ENCODE peak calls at places on chromosome 15, in five cellular contexts. One of them, this sample, is unnamed.

GRCh38 chr15:27398631-27399030 is 427.6 kb downstream of the GABRG3 start:
- DNase-seq in H1: no peak
- DNase-seq in H9: no peak
- DNase-seq in mesenchymal stem cell: no peak
- DNase-seq in trophoblast cell: no peak
- DNase-seq in this sample: no peak

GRCh38 chr15:72474912-72475601 is 927 bp downstream of the ARIH1 start:
- DNase-seq in H1: peak; percentile 21
- DNase-seq in H9: peak; percentile 70
- DNase-seq in mesenchymal stem cell: peak; percentile 81
- DNase-seq in trophoblast cell: peak; percentile 58
- DNase-seq in this sample: peak; percentile 56

GRCh38 chr15:101389362-101389761 is 94.3 kb upstream of the SNRPA1 start:
- DNase-seq in H1: no peak
- DNase-seq in H9: no peak
- DNase-seq in mesenchymal stem cell: no peak
- DNase-seq in trophoblast cell: no peak
- DNase-seq in this sample: no peak

GRCh38 chr15:63610209-63610841 is 13.1 kb downstream of the FBXL22 start:
- DNase-seq in H1: peak; percentile 43
- DNase-seq in H9: peak; percentile 83
- DNase-seq in mesenchymal stem cell: peak; percentile 92
- DNase-seq in trophoblast cell: peak; percentile 81
- DNase-seq in this sample: peak; percentile 68

GRCh38 chr15:79283252-79284048 is 928 bp downstream of the ANKRD34C start:
- DNase-seq in H1: no peak
- DNase-seq in H9: peak; percentile 80
- DNase-seq in mesenchymal stem cell: peak; percentile 58
- DNase-seq in trophoblast cell: peak; percentile 74
- DNase-seq in this sample: peak; percentile 73

GRCh38 chr15:60421544-60421943 is 23.8 kb upstream of the ANXA2 start:
- DNase-seq in H1: no peak
- DNase-seq in H9: no peak
- DNase-seq in mesenchymal stem cell: peak; percentile 63
- DNase-seq in trophoblast cell: no peak
- DNase-seq in this sample: no peak

GRCh38 chr15:73264881-73265280 is 103.9 kb downstream of the HCN4 start:
- DNase-seq in H1: no peak
- DNase-seq in H9: no peak
- DNase-seq in mesenchymal stem cell: no peak
- DNase-seq in trophoblast cell: no peak
- DNase-seq in this sample: no peak

GRCh38 chr15:79065744-79066376 is 24.7 kb downstream of the RASGRF1 start:
- DNase-seq in H1: no peak
- DNase-seq in H9: no peak
- DNase-seq in mesenchymal stem cell: no peak
- DNase-seq in trophoblast cell: peak; percentile 68
- DNase-seq in this sample: no peak

GRCh38 chr15:41961014-41961518 is 11.3 kb downstream of the EHD4 start:
- DNase-seq in H1: no peak
- DNase-seq in H9: no peak
- DNase-seq in mesenchymal stem cell: no peak
- DNase-seq in trophoblast cell: no peak
- DNase-seq in this sample: no peak

GRCh38 chr15:32657198-32657886 is 15.8 kb downstream of the SCG5 start:
- DNase-seq in H1: no peak
- DNase-seq in H9: no peak
- DNase-seq in mesenchymal stem cell: no peak
- DNase-seq in trophoblast cell: no peak
- DNase-seq in this sample: no peak

GRCh38 chr15:62844564-62845235 is 197.8 kb upstream of the TPM1 start:
- DNase-seq in H1: no peak
- DNase-seq in H9: no peak
- DNase-seq in mesenchymal stem cell: no peak
- DNase-seq in trophoblast cell: peak; percentile 23
- DNase-seq in this sample: no peak

GRCh38 chr15:92069308-92070244 is 216.1 kb downstream of the SLCO3A1 start:
- DNase-seq in H1: no peak
- DNase-seq in H9: no peak
- DNase-seq in mesenchymal stem cell: peak; percentile 34
- DNase-seq in trophoblast cell: peak; percentile 55
- DNase-seq in this sample: no peak

GRCh38 chr15:62495670-62496328 is 330.7 kb upstream of the C2CD4B start:
- DNase-seq in H1: no peak
- DNase-seq in H9: no peak
- DNase-seq in mesenchymal stem cell: peak; percentile 97
- DNase-seq in trophoblast cell: peak; percentile 87
- DNase-seq in this sample: no peak

DNA sequence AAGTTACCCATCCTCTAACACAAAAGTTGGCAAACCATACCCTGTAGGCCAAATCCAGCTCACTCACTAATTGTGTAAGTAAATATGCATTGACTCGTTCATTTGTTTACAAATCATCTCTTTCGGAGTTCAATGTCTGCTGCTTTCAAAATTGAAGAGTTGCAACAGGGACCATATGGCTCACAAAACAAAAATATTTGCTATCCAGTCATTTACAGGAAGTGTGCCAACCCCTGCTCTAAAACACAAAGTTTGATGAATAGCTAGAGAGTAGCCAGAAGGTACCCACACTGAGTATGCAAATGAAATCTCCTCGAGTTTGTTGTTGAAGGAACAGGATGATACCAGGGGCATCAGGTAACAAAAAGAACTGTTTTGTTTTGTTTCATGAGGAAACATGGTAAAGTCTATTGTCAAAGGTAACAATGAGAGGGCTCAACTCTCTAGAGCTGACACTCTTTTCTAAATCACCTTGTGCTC is 236.2 kb upstream of the THBS1 start:
- DNase-seq in H1: no peak
- DNase-seq in H9: no peak
- DNase-seq in mesenchymal stem cell: peak; percentile 24
- DNase-seq in trophoblast cell: no peak
- DNase-seq in this sample: no peak
- H2BK12ac ChIP-seq in H1: no peak overlapping the region
- H2BK12ac ChIP-seq in H9: no peak overlapping the region
- H2BK12ac ChIP-seq in mesenchymal stem cell: no peak overlapping the region
- H2BK12ac ChIP-seq in trophoblast cell: no peak overlapping the region
- H2BK12ac ChIP-seq in this sample: no peak overlapping the region

GRCh38 chr15:90099072-90099867 is 3.0 kb downstream of the IDH2 start:
- DNase-seq in H1: no peak
- DNase-seq in H9: no peak
- DNase-seq in mesenchymal stem cell: no peak
- DNase-seq in trophoblast cell: no peak
- DNase-seq in this sample: no peak
- H3K9ac ChIP-seq in H1: no peak overlapping the region
- H3K9ac ChIP-seq in H9: no peak overlapping the region
- H3K9ac ChIP-seq in mesenchymal stem cell: no peak overlapping the region
- H3K9ac ChIP-seq in trophoblast cell: no peak overlapping the region
- H3K9ac ChIP-seq in this sample: no peak overlapping the region

GRCh38 chr15:80800067-80800466 is 20.9 kb downstream of the CEMIP start:
- DNase-seq in H1: no peak
- DNase-seq in H9: no peak
- DNase-seq in mesenchymal stem cell: no peak
- DNase-seq in trophoblast cell: no peak
- DNase-seq in this sample: no peak

GRCh38 chr15:80801891-80802680 is 22.9 kb downstream of the CEMIP start:
- DNase-seq in H1: no peak
- DNase-seq in H9: no peak
- DNase-seq in mesenchymal stem cell: no peak
- DNase-seq in trophoblast cell: no peak
- DNase-seq in this sample: no peak

GRCh38 chr15:80798911-80799310 is 19.7 kb downstream of the CEMIP start:
- DNase-seq in H1: no peak
- DNase-seq in H9: no peak
- DNase-seq in mesenchymal stem cell: no peak
- DNase-seq in trophoblast cell: no peak
- DNase-seq in this sample: no peak

GRCh38 chr15:80804970-80805495 is 25.9 kb downstream of the CEMIP start:
- DNase-seq in H1: no peak
- DNase-seq in H9: no peak
- DNase-seq in mesenchymal stem cell: no peak
- DNase-seq in trophoblast cell: no peak
- DNase-seq in this sample: no peak

GRCh38 chr15:80803580-80804525 is 24.7 kb downstream of the CEMIP start:
- DNase-seq in H1: no peak
- DNase-seq in H9: no peak
- DNase-seq in mesenchymal stem cell: no peak
- DNase-seq in trophoblast cell: no peak
- DNase-seq in this sample: no peak
- H2BK12ac ChIP-seq in H1: no peak overlapping the region
- H2BK12ac ChIP-seq in H9: no peak overlapping the region
- H2BK12ac ChIP-seq in mesenchymal stem cell: no peak overlapping the region
- H2BK12ac ChIP-seq in trophoblast cell: peak overlapping the region; percentile 16
- H2BK12ac ChIP-seq in this sample: no peak overlapping the region

DNA sequence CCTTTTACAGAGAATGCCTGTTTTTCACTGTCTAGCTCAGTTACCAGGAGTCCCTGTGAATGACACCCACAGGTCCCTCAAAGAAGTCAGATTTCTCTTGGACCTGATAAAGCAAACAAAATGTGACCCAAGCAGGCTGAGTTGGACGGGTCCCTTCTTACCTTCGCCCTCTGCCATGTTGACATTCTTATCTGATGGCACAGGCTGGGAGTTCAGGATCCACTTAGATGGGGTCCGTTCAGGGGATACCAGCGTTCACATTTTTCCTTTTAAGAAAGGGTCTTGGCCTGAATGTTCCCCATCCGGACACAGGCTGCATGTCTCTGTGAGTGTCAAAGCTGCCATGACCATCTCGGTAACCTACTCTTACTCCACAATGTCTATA is 179.0 kb downstream of the THSD4 start:
- DNase-seq in H1: no peak
- DNase-seq in H9: no peak
- DNase-seq in mesenchymal stem cell: no peak
- DNase-seq in trophoblast cell: no peak
- DNase-seq in this sample: no peak
- H3K9ac ChIP-seq in H1: no peak overlapping the region
- H3K9ac ChIP-seq in H9: no peak overlapping the region
- H3K9ac ChIP-seq in mesenchymal stem cell: peak overlapping the region; percentile 13
- H3K9ac ChIP-seq in trophoblast cell: no peak overlapping the region
- H3K9ac ChIP-seq in this sample: no peak overlapping the region

GRCh38 chr15:39130556-39131379 is 450.1 kb upstream of the THBS1 start:
- DNase-seq in H1: no peak
- DNase-seq in H9: no peak
- DNase-seq in mesenchymal stem cell: peak; percentile 63
- DNase-seq in trophoblast cell: peak; percentile 43
- DNase-seq in this sample: no peak

GRCh38 chr15:39133201-39133600 is 447.7 kb upstream of the THBS1 start:
- DNase-seq in H1: no peak
- DNase-seq in H9: no peak
- DNase-seq in mesenchymal stem cell: peak; percentile 97
- DNase-seq in trophoblast cell: peak; percentile 92
- DNase-seq in this sample: no peak

GRCh38 chr15:39134282-39134681 is 446.6 kb upstream of the THBS1 start:
- DNase-seq in H1: no peak
- DNase-seq in H9: no peak
- DNase-seq in mesenchymal stem cell: no peak
- DNase-seq in trophoblast cell: no peak
- DNase-seq in this sample: no peak

GRCh38 chr15:39132071-39132470 is 448.8 kb upstream of the THBS1 start:
- DNase-seq in H1: no peak
- DNase-seq in H9: no peak
- DNase-seq in mesenchymal stem cell: peak; percentile 56
- DNase-seq in trophoblast cell: peak; percentile 97
- DNase-seq in this sample: no peak

GRCh38 chr15:39131605-39132004 is 449.3 kb upstream of the THBS1 start:
- DNase-seq in H1: no peak
- DNase-seq in H9: no peak
- DNase-seq in mesenchymal stem cell: peak; percentile 72
- DNase-seq in trophoblast cell: peak; percentile 86
- DNase-seq in this sample: no peak
- H2BK12ac ChIP-seq in H1: no peak overlapping the region
- H2BK12ac ChIP-seq in H9: no peak overlapping the region
- H2BK12ac ChIP-seq in mesenchymal stem cell: no peak overlapping the region
- H2BK12ac ChIP-seq in trophoblast cell: no peak overlapping the region
- H2BK12ac ChIP-seq in this sample: no peak overlapping the region

DNA sequence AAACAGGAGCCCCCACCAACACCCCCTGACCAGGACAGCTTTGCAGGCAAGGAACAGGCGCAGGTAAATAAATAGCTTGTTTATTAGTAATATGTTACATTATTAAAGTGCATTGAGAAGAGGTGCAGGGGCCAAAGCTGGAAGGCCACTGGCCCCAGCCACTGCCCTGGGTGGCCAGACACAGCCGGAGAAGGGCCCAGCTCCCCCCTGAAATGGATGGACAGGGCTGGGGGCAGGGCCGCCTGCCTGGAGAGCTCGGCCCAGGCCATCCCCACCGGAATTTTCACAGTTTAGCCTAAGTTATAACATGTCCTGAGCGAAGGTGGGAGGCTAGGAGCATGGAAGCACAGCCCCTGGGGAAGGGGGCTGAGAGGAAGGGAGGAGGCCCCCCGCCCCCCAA is 24.5 kb downstream of the SEMA7A start:
- DNase-seq in H1: no peak
- DNase-seq in H9: no peak
- DNase-seq in mesenchymal stem cell: no peak
- DNase-seq in trophoblast cell: no peak
- DNase-seq in this sample: no peak
- H3K9ac ChIP-seq in H1: no peak overlapping the region
- H3K9ac ChIP-seq in H9: no peak overlapping the region
- H3K9ac ChIP-seq in mesenchymal stem cell: peak overlapping the region; percentile 38
- H3K9ac ChIP-seq in trophoblast cell: no peak overlapping the region
- H3K9ac ChIP-seq in this sample: no peak overlapping the region

DNA sequence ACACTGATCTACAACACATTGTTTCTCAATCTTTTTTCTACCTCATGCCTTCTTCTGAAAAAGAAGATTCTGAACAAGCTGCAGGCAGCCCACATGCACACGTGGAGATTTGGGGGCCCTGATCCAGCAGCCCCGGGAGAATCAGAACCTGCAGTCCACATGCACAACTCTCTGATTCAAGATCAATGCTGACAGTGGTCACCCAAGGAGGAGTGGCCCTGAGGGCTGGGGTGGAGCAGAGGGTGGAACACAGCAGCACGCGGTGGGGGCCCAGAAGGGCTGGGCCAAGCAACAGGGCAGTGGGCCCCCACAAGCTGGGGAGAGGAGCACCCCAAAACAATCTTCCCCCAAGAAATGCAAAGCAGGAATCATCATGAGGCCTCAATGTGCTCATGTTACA is 202.1 kb upstream of the NSMCE3 start:
- DNase-seq in H1: no peak
- DNase-seq in H9: no peak
- DNase-seq in mesenchymal stem cell: no peak
- DNase-seq in trophoblast cell: no peak
- DNase-seq in this sample: no peak
- H2BK12ac ChIP-seq in H1: no peak overlapping the region
- H2BK12ac ChIP-seq in H9: no peak overlapping the region
- H2BK12ac ChIP-seq in mesenchymal stem cell: no peak overlapping the region
- H2BK12ac ChIP-seq in trophoblast cell: no peak overlapping the region
- H2BK12ac ChIP-seq in this sample: no peak overlapping the region

This sample was measured in neuronal stem cell.